ENCODE peak calls at places on chromosomes 12 and 14, in eight cellular contexts. M is astrocyte, X is heart left ventricle, D is GM12878, Q is esophagus muscularis mucosa, W is upper lobe of right lung, R is stomach, G is HCT116. N is an unnamed sample. For H3K36me3, the result is how much of the 10 kb centered on the place peaks cover.

GRCh38 chr12:12790956-12791355 is 5.5 kb downstream of the APOLD1 start:
- DNase-seq in M (no peak), X (no peak), D (no peak), Q (no peak), W (no peak), R (no peak), G (no peak), N (no peak)

GRCh38 chr14:20379743-20380142 is 33.6 kb downstream of the TEP1 start:
- DNase-seq in M (no peak), X (no peak), D (no peak), Q (no peak), W (no peak), R (no peak), G (no peak), N (no peak)

GRCh38 chr12:115385141-115385540 is 701.2 kb upstream of the TBX3 start:
- DNase-seq in M (no peak), X (no peak), D (no peak), Q (peak), W (no peak), R (no peak), G (no peak), N (peak)

GRCh38 chr12:113073586-113073985 is 17.1 kb downstream of the DTX1 start:
- DNase-seq in M (no peak), X (no peak), D (no peak), Q (no peak), W (no peak), R (no peak), G (no peak), N (no peak)

GRCh38 chr12:64801381-64801780 is 23.1 kb upstream of the TBC1D30 start:
- DNase-seq in M (no peak), X (no peak), D (no peak), Q (no peak), W (no peak), R (no peak), G (no peak), N (no peak)

GRCh38 chr14:59698793-59699192 is 122.2 kb upstream of the CCDC175 start:
- DNase-seq in M (peak), X (no peak), D (no peak), Q (no peak), W (no peak), R (no peak), G (no peak), N (peak)

GRCh38 chr14:22168092-22168955 is 420.7 kb downstream of the DAD1 start:
- DNase-seq in M (no peak), X (no peak), D (no peak), Q (no peak), W (no peak), R (no peak), G (no peak), N (no peak)

GRCh38 chr12:29634057-29634456 is 136.6 kb upstream of the OVCH1 start:
- DNase-seq in M (peak), X (no peak), D (no peak), Q (no peak), W (no peak), R (no peak), G (no peak), N (peak)

GRCh38 chr14:69614592-69614991 is 3.2 kb downstream of the SUSD6 start:
- DNase-seq in M (no peak), X (peak), D (peak), Q (no peak), W (no peak), R (no peak), G (no peak), N (no peak)

GRCh38 chr12:47904647-47905312 is at the start of gene VDR:
- DNase-seq in M (peak), X (peak), D (no peak), Q (peak), W (peak), R (peak), G (peak), N (peak)

GRCh38 chr12:132084681-132085635 is 59.2 kb downstream of the DDX51 start:
- DNase-seq in M (peak), X (peak), D (no peak), Q (no peak), W (peak), R (peak), G (no peak), N (peak)

GRCh38 chr14:83556746-83557460 is 1973.0 kb upstream of the FLRT2 start:
- DNase-seq in M (peak), X (no peak), D (no peak), Q (no peak), W (no peak), R (no peak), G (no peak), N (peak)

GRCh38 chr12:38689704-38690103 is 215.7 kb downstream of the CPNE8 start:
- DNase-seq in M (peak), X (no peak), D (no peak), Q (no peak), W (no peak), R (no peak), G (no peak), N (peak)

DNA sequence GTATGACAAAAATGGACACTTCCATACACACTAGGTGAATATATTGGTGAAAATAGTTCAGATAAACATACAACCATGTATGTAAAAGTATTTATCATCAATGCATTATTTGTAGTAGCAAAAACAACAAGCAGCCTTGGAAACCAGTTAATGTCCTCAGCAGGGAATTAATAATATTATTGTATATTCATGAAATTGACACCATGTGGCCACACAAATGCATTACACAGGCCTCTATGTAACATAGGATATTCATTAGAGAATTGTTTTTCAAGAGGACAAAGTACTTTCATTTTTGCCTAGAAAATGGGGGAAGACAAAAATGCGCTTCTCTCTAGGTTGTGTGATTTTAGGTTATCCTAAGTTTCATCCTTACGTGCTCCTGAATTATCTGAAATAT is 24.3 kb downstream of the SPRING1 start:
- DNase-seq in M (no peak), X (no peak), D (no peak), Q (no peak), W (no peak), R (no peak), G (no peak), N (no peak)
- TF ChIP-seq CTCF in M (no peak), X (no peak), D (no peak), Q (no peak), W (no peak), R (no peak), G (no peak), N (no peak)

GRCh38 chr14:99325591-99325990 is 53.6 kb upstream of the BCL11B start:
- DNase-seq in M (no peak), X (no peak), D (no peak), Q (no peak), W (peak), R (no peak), G (no peak), N (no peak)
- H3K4me3 ChIP-seq in M (no peak), X (no peak), D (no peak), Q (no peak), W (no peak), R (no peak), G (no peak), N (no peak)

DNA sequence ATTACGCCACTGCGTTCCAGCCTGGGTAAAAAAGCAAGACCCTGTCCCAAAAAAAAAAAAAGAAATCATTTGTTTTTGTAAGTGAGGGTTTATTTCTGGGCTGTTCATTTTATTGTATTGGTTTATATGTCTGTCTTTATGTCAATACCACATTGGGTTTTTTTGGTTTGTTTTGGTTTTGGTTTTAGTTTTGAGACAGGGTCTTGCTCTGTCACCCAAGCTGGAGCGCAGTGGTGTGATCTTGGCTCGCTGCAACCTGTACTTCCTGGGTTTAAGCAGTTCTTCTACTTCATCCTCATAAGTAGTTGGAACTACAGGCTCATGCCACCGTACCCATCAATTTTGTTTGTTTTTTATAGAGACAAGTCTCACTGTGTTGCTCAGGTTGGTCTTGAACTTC is 25.0 kb downstream of the METAP2 start:
- DNase-seq in M (no peak), X (no peak), D (no peak), Q (no peak), W (no peak), R (no peak), G (no peak), N (no peak)
- H3K36me3 ChIP-seq in M (under half), X (half or more), D (under half), Q (under half), W (half or more), R (half or more), G (under half), N (under half)

GRCh38 chr12:56084958-56085543 is 5.1 kb downstream of the ERBB3 start:
- DNase-seq in M (no peak), X (no peak), D (no peak), Q (no peak), W (no peak), R (peak), G (no peak), N (peak)
- TF ChIP-seq CTCF in M (peak), X (peak), D (peak), Q (no peak), W (peak), R (no peak), G (peak), N (peak)

GRCh38 chr12:662541-663292 is 528 bp downstream of the NINJ2 start:
- DNase-seq in M (peak), X (no peak), D (no peak), Q (no peak), W (no peak), R (no peak), G (no peak), N (no peak)

GRCh38 chr12:664075-664778 is 982 bp upstream of the NINJ2 start:
- DNase-seq in M (no peak), X (no peak), D (no peak), Q (no peak), W (no peak), R (no peak), G (no peak), N (no peak)

GRCh38 chr12:663293-663871 is at the start of gene NINJ2:
- DNase-seq in M (peak), X (no peak), D (no peak), Q (no peak), W (no peak), R (no peak), G (no peak), N (no peak)

GRCh38 chr12:666066-666465 is 2.8 kb upstream of the NINJ2 start:
- DNase-seq in M (no peak), X (no peak), D (no peak), Q (no peak), W (no peak), R (no peak), G (no peak), N (no peak)

DNA sequence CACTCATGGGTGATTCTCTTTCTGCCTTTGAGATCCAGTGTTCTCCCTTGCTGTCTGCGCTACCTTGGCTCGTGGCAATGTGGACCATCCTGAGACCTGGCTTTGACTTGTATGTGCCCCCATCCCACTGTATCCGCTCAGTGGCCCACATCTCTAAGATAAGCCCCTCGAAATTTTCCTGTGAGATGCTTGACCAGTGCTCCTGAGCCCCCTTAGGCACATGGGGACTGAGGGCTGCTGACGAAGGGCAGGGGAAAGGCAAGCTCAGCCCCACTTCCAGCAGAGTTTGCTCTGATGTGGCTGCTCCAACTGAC is 1.5 kb upstream of the NINJ2 start:
- DNase-seq in M (no peak), X (no peak), D (no peak), Q (no peak), W (no peak), R (no peak), G (no peak), N (no peak)
- H3K4me3 ChIP-seq in M (no peak), X (no peak), D (no peak), Q (no peak), W (no peak), R (no peak), G (no peak), N (no peak)

N was measured in bronchial epithelial cell.